ENCODE peak calls at places on chromosomes 4 and X, in seven cellular contexts. Y is HepG2, G is pancreas, U is colonic mucosa, C is mammary epithelial cell, I is WERI-Rb-1, W is psoas muscle. L is an unnamed sample. For H3K36me3, the result is how much of the 10 kb centered on the place peaks cover.

GRCh38 chrX:18173494-18174180 is 47.0 kb downstream of the BEND2 start:
- DNase-seq in Y (no peak), C (no peak), U (no peak), I (no peak), G (no peak), W (peak), L (no peak)

GRCh38 chr4:82201805-82202636 is 171.8 kb downstream of the HNRNPD start:
- DNase-seq in U (peak), Y (peak), C (peak), G (no peak), W (no peak), I (peak), L (peak)

GRCh38 chr4:30720656-30721352 is 635 bp downstream of the PCDH7 start:
- DNase-seq in G (peak), I (peak), U (peak), C (no peak), W (peak), Y (no peak), L (peak)

GRCh38 chrX:87388381-87388780 is 129.2 kb upstream of the KLHL4 start:
- DNase-seq in I (no peak), Y (no peak), U (no peak), W (no peak), C (no peak), G (no peak), L (no peak)

GRCh38 chr4:100162027-100162685 is 28.1 kb downstream of the DDIT4L start:
- DNase-seq in I (no peak), U (no peak), W (no peak), G (no peak), C (no peak), Y (no peak), L (no peak)

GRCh38 chr4:6134612-6135220 is 65.6 kb downstream of the JAKMIP1 start:
- DNase-seq in Y (peak), G (no peak), W (no peak), C (no peak), U (no peak), I (peak), L (no peak)

GRCh38 chr4:6342530-6343293 is 73.1 kb downstream of the WFS1 start:
- DNase-seq in U (no peak), C (no peak), Y (no peak), G (no peak), I (peak), W (no peak), L (no peak)

GRCh38 chr4:158176108-158176507 is 3.3 kb upstream of the GASK1B start:
- DNase-seq in W (no peak), Y (no peak), I (peak), G (no peak), U (peak), C (peak), L (peak)

GRCh38 chr4:118889313-118889694 is 650 bp downstream of the SYNPO2 start:
- DNase-seq in G (no peak), C (no peak), I (no peak), U (no peak), W (no peak), Y (no peak), L (no peak)

GRCh38 chr4:42151568-42152506 is 618 bp downstream of the BEND4 start:
- DNase-seq in W (peak), C (no peak), I (peak), Y (no peak), G (peak), U (peak), L (no peak)

GRCh38 chr4:87112063-87112462 is 108.4 kb downstream of the KLHL8 start:
- DNase-seq in C (no peak), W (no peak), U (no peak), I (no peak), Y (no peak), G (no peak), L (no peak)

GRCh38 chr4:38177035-38177791 is 217.0 kb downstream of the PTTG2 start:
- DNase-seq in I (no peak), C (no peak), Y (no peak), U (no peak), G (no peak), W (no peak), L (peak)

GRCh38 chrX:136880003-136880451 is 498 bp downstream of the RBMX start:
- DNase-seq in Y (no peak), W (peak), U (no peak), I (no peak), G (no peak), C (no peak), L (no peak)

GRCh38 chrX:150897371-150898319 is 823 bp downstream of the CD99L2 start:
- DNase-seq in W (peak), U (peak), I (peak), Y (no peak), G (peak), C (peak), L (no peak)
- H3K27ac ChIP-seq in W (peak), U (no peak), I (peak), Y (no peak), G (no peak), C (peak), L (peak)

DNA sequence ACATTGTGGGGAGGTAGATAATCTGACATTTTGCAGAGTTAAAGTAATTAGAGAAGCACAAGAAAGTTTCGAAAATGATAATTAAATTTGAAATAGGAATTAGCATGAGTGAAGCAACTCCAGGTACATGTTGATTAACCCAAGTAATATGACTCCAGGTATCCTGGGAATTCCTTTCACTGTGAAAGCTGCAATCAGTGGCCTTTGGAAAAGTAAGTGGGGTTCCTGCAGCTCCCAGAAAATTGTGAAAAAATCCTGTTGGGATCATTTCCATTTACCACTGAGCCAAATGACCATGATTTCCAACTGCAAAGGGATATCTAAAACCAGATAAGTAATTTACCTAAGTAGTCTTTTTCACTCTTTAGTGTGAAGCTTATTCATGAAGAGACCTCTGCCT is 26.1 kb upstream of the CXCL2 start:
- DNase-seq in I (no peak), U (no peak), W (no peak), C (no peak), G (no peak), Y (no peak), L (no peak)
- H3K36me3 ChIP-seq in I (under half), U (under half), W (under half), C (under half), G (under half), Y (under half), L (under half)

DNA sequence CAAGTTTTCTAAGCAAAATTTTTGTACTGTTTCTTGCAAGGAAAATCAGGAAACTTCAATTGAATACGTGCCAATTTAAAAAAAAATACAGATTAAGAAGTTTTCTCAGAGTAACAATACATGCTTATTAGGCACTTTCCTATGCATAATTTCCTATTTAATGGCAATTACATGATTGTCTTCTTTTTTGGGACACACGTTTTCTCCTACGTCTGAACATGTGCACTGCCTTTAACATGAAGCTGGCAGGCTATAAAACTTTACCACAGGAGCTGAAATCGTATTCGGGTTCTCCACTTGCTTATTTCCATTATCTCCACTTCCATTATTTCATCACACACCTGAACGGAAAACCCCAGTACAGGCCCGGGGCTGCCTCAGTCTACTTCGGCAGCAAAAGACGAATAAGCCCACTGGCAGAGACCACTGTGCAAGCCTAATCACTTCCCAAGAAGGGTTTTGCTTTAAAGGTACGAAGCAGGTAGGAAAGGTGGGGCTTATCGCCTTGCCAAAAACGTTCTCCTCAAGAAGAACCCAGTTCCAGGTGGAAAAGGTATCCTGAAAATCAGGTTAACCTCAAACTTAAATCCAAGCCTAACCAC is 573 bp downstream of the RCHY1 start:
- DNase-seq in I (no peak), U (no peak), Y (no peak), G (no peak), C (no peak), W (no peak), L (no peak)
- H3K4me3 ChIP-seq in I (peak), U (peak), Y (peak), G (peak), C (peak), W (peak), L (peak)

GRCh38 chrX:72573158-72573511 is 492 bp upstream of the HDAC8 start:
- DNase-seq in G (no peak), Y (no peak), I (no peak), U (no peak), W (no peak), C (no peak), L (no peak)

GRCh38 chrX:72569786-72570185 is 2.9 kb downstream of the HDAC8 start:
- DNase-seq in W (no peak), G (no peak), C (peak), U (no peak), Y (no peak), I (no peak), L (peak)

GRCh38 chrX:72576161-72576896 is 3.7 kb upstream of the HDAC8 start:
- DNase-seq in G (no peak), C (peak), U (no peak), I (no peak), W (no peak), Y (peak), L (peak)

GRCh38 chrX:72568406-72569092 is 4.1 kb downstream of the HDAC8 start:
- DNase-seq in U (no peak), C (no peak), G (no peak), Y (no peak), I (no peak), W (no peak), L (peak)

GRCh38 chrX:72572248-72573157 is at the start of gene HDAC8:
- DNase-seq in C (peak), Y (peak), I (peak), W (peak), G (peak), U (peak), L (peak)
- H3K27ac ChIP-seq in C (peak), Y (peak), I (peak), W (peak), G (no peak), U (no peak), L (peak)

DNA sequence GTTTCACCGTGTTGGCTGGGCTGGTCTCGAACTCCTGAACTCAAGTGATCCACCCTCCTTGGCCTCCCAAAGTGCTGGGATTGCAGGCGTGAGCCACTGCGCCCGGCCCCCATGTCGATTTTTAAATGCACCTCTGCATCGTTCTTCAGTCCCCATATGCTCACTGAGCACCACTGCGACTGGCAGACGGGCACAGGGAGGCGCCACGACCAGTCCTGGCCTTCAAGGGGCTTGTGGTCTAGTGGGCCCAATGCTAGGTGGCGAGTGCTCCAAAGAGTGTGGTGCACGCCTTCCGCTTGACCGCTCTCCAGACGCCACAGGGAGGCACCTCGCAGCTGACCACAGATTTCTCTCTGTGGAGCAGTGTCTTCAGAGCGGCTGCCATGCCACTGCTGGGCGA is 11.7 kb upstream of the MSANTD1 start:
- DNase-seq in C (no peak), Y (no peak), I (no peak), W (no peak), U (no peak), G (no peak), L (no peak)
- H3K36me3 ChIP-seq in C (under half), Y (half or more), I (half or more), W (half or more), U (under half), G (under half), L (under half)

GRCh38 chr4:5050520-5050955 is 742 bp upstream of the STK32B start:
- DNase-seq in U (peak), W (peak), G (peak), Y (peak), C (peak), I (peak), L (peak)

GRCh38 chr4:5051692-5052423 is 578 bp downstream of the STK32B start:
- DNase-seq in U (no peak), W (no peak), I (no peak), G (peak), Y (no peak), C (peak), L (peak)

GRCh38 chr4:5052726-5053425 is 1.6 kb downstream of the STK32B start:
- DNase-seq in W (no peak), C (peak), I (no peak), G (no peak), U (no peak), Y (no peak), L (no peak)

GRCh38 chr4:5051210-5051691 is at the start of gene STK32B:
- DNase-seq in C (peak), U (peak), W (peak), I (peak), G (peak), Y (no peak), L (peak)

DNA sequence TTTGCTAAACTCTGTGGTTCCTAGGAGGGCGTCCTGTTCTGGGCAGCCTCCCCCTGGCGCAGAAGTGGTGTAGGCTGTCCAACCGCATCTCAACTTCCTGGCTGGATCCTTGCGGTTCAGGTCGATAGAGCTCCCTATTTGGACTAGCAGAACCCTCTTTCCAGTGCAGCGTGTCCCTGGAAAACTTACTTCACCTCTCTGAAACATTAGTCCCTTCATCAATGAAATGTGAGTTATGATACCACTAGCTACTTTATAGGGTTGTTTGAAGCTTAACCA is 1.1 kb downstream of the STK32B start:
- DNase-seq in W (no peak), I (no peak), U (no peak), Y (no peak), G (no peak), C (no peak), L (peak)
- H3K4me3 ChIP-seq in W (peak), I (no peak), U (peak), Y (no peak), G (no peak), C (no peak), L (peak)

GRCh38 chr4:76074468-76074867 is at the start of gene ART3:
- DNase-seq in U (no peak), Y (no peak), C (no peak), I (no peak), W (no peak), G (no peak), L (no peak)
- H3K27ac ChIP-seq in U (no peak), Y (no peak), C (no peak), I (no peak), W (peak), G (no peak), L (no peak)

DNA sequence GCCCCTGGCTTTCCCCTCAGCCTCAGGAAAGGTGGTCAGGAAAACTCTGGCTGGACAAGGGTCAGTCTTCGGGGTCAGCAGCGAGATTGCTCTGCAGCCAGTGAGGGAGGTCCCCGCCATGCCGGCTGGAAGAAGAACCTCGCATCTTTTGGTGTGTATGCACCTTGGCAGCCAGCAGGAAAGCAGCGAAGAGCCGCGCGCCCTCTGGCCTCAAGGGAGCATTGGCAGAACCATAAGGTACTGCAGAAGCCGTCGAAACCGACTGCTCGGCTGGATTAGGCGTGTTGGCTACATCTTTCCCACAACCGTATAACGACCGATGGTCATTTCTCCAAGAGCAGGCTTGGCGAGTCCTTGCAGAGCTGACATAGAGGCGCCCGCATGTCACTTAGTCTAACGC is 48.3 kb downstream of the GPR143 start:
- DNase-seq in C (no peak), G (no peak), Y (no peak), U (no peak), W (no peak), I (no peak), L (no peak)
- H3K36me3 ChIP-seq in C (under half), G (under half), Y (under half), U (under half), W (under half), I (under half), L (under half)

GRCh38 chr4:153224474-153224873 is 20.2 kb downstream of the TRIM2 start:
- DNase-seq in U (no peak), C (no peak), Y (no peak), G (no peak), W (no peak), I (no peak), L (no peak)
- H3K4me3 ChIP-seq in U (no peak), C (no peak), Y (no peak), G (no peak), W (peak), I (no peak), L (no peak)

L was measured in brain microvascular endothelial cell.